ENCODE peak calls at places on chromosomes 7 and 10, in five cellular contexts. One of them, this sample, is unnamed.

GRCh38 chr10:3255086-3255485 is 82.5 kb upstream of the PITRM1 start:
- DNase-seq in transverse colon: no peak
- DNase-seq in psoas muscle: no peak
- DNase-seq in IMR-90: no peak
- DNase-seq in fibroblast of lung: no peak
- DNase-seq in this sample: no peak

GRCh38 chr7:158563051-158563450 is 24.6 kb downstream of the PTPRN2 start:
- DNase-seq in psoas muscle: no peak
- DNase-seq in fibroblast of lung: no peak
- DNase-seq in transverse colon: no peak
- DNase-seq in IMR-90: no peak
- DNase-seq in this sample: no peak

GRCh38 chr7:43314379-43315158 is 202.1 kb downstream of the HECW1 start:
- DNase-seq in fibroblast of lung: no peak
- DNase-seq in IMR-90: no peak
- DNase-seq in transverse colon: no peak
- DNase-seq in psoas muscle: no peak
- DNase-seq in this sample: no peak

GRCh38 chr10:63700209-63700934 is 179.2 kb downstream of the REEP3 start:
- DNase-seq in psoas muscle: peak; percentile 64
- DNase-seq in fibroblast of lung: peak; percentile 98
- DNase-seq in transverse colon: no peak
- DNase-seq in IMR-90: peak; percentile 99
- DNase-seq in this sample: peak; percentile 93

GRCh38 chr10:59265140-59265539 is 88.7 kb downstream of the PHYHIPL start:
- DNase-seq in fibroblast of lung: no peak
- DNase-seq in psoas muscle: no peak
- DNase-seq in transverse colon: no peak
- DNase-seq in IMR-90: no peak
- DNase-seq in this sample: peak; percentile 27

GRCh38 chr7:84337386-84337785 is 142.8 kb upstream of the SEMA3A start:
- DNase-seq in fibroblast of lung: peak; percentile 65
- DNase-seq in IMR-90: peak; percentile 77
- DNase-seq in transverse colon: no peak
- DNase-seq in psoas muscle: no peak
- DNase-seq in this sample: peak; percentile 83

GRCh38 chr7:151213826-151214225 is 3.5 kb upstream of the H2BK1 start:
- DNase-seq in IMR-90: no peak
- DNase-seq in psoas muscle: no peak
- DNase-seq in transverse colon: no peak
- DNase-seq in fibroblast of lung: no peak
- DNase-seq in this sample: no peak

GRCh38 chr7:80641548-80641947 is 3.1 kb downstream of the CD36 start:
- DNase-seq in transverse colon: no peak
- DNase-seq in psoas muscle: no peak
- DNase-seq in IMR-90: peak; percentile 28
- DNase-seq in fibroblast of lung: peak; percentile 63
- DNase-seq in this sample: no peak

GRCh38 chr7:44348300-44348699 is 22.9 kb upstream of the CAMK2B start:
- DNase-seq in psoas muscle: no peak
- DNase-seq in transverse colon: no peak
- DNase-seq in IMR-90: peak; percentile 39
- DNase-seq in fibroblast of lung: peak; percentile 32
- DNase-seq in this sample: peak; percentile 51

GRCh38 chr7:82840061-82840460 is 322.6 kb downstream of the PCLO start:
- DNase-seq in fibroblast of lung: no peak
- DNase-seq in transverse colon: no peak
- DNase-seq in IMR-90: no peak
- DNase-seq in psoas muscle: no peak
- DNase-seq in this sample: no peak

GRCh38 chr7:157944734-157945291 is 608.0 kb downstream of the DNAJB6 start:
- DNase-seq in psoas muscle: no peak
- DNase-seq in fibroblast of lung: no peak
- DNase-seq in transverse colon: no peak
- DNase-seq in IMR-90: no peak
- DNase-seq in this sample: no peak

GRCh38 chr10:116627386-116627933 is 6.7 kb downstream of the PNLIPRP2 start:
- DNase-seq in transverse colon: peak; percentile 68
- DNase-seq in psoas muscle: no peak
- DNase-seq in fibroblast of lung: no peak
- DNase-seq in IMR-90: no peak
- DNase-seq in this sample: peak; percentile 75

GRCh38 chr10:92356041-92356440 is 65.1 kb downstream of the MARCHF5 start:
- DNase-seq in IMR-90: no peak
- DNase-seq in psoas muscle: no peak
- DNase-seq in transverse colon: no peak
- DNase-seq in fibroblast of lung: no peak
- DNase-seq in this sample: no peak

GRCh38 chr7:154699421-154699820 is 303.5 kb downstream of the PAXIP1 start:
- DNase-seq in fibroblast of lung: no peak
- DNase-seq in IMR-90: no peak
- DNase-seq in psoas muscle: no peak
- DNase-seq in transverse colon: no peak
- DNase-seq in this sample: no peak

GRCh38 chr7:157700237-157701005 is 363.6 kb downstream of the DNAJB6 start:
- DNase-seq in fibroblast of lung: no peak
- DNase-seq in transverse colon: no peak
- DNase-seq in IMR-90: no peak
- DNase-seq in psoas muscle: no peak
- DNase-seq in this sample: no peak

GRCh38 chr7:116809636-116810266 is 52.6 kb upstream of the CAPZA2 start:
- DNase-seq in transverse colon: no peak
- DNase-seq in IMR-90: peak; percentile 77
- DNase-seq in fibroblast of lung: peak; percentile 84
- DNase-seq in psoas muscle: no peak
- DNase-seq in this sample: peak; percentile 83

GRCh38 chr7:8365499-8366110 is 67.8 kb upstream of the NXPH1 start:
- DNase-seq in IMR-90: no peak
- DNase-seq in psoas muscle: no peak
- DNase-seq in transverse colon: no peak
- DNase-seq in fibroblast of lung: no peak
- DNase-seq in this sample: no peak

GRCh38 chr7:123823898-123824753 is 20.8 kb upstream of the HYAL4 start:
- DNase-seq in IMR-90: no peak
- DNase-seq in transverse colon: no peak
- DNase-seq in fibroblast of lung: no peak
- DNase-seq in psoas muscle: no peak
- DNase-seq in this sample: no peak

GRCh38 chr7:68063171-68063570 is 1066.5 kb downstream of the TYW1 start:
- DNase-seq in fibroblast of lung: no peak
- DNase-seq in psoas muscle: no peak
- DNase-seq in IMR-90: no peak
- DNase-seq in transverse colon: no peak
- DNase-seq in this sample: peak; percentile 16

GRCh38 chr10:24920907-24921881 is 31.2 kb downstream of the PRTFDC1 start:
- DNase-seq in psoas muscle: peak; percentile 50
- DNase-seq in IMR-90: peak; percentile 99
- DNase-seq in transverse colon: peak; percentile 45
- DNase-seq in fibroblast of lung: peak; percentile 98
- DNase-seq in this sample: peak; percentile 95

GRCh38 chr7:75055830-75056431 is 17.7 kb downstream of the RCC1L start:
- DNase-seq in transverse colon: no peak
- DNase-seq in fibroblast of lung: peak; percentile 43
- DNase-seq in psoas muscle: no peak
- DNase-seq in IMR-90: peak; percentile 40
- DNase-seq in this sample: peak; percentile 84

GRCh38 chr7:82335927-82336326 is 107.7 kb downstream of the CACNA2D1 start:
- DNase-seq in fibroblast of lung: peak; percentile 7
- DNase-seq in IMR-90: peak; percentile 66
- DNase-seq in transverse colon: no peak
- DNase-seq in psoas muscle: no peak
- DNase-seq in this sample: peak; percentile 18

GRCh38 chr7:17370901-17371550 is 72.6 kb downstream of the AHR start:
- DNase-seq in fibroblast of lung: peak; percentile 36
- DNase-seq in transverse colon: no peak
- DNase-seq in IMR-90: peak; percentile 18
- DNase-seq in psoas muscle: no peak
- DNase-seq in this sample: no peak

GRCh38 chr10:17229967-17230682 is 2.1 kb downstream of the VIM start:
- DNase-seq in IMR-90: peak; percentile 55
- DNase-seq in fibroblast of lung: peak; percentile 84
- DNase-seq in transverse colon: peak; percentile 93
- DNase-seq in psoas muscle: peak; percentile 85
- DNase-seq in this sample: peak; percentile 84

GRCh38 chr10:42637648-42638052 is 720 bp downstream of the ZNF33B start:
- DNase-seq in psoas muscle: no peak
- DNase-seq in transverse colon: no peak
- DNase-seq in fibroblast of lung: no peak
- DNase-seq in IMR-90: no peak
- DNase-seq in this sample: no peak

GRCh38 chr7:2431260-2431867 is 28.0 kb downstream of the CHST12 start:
- DNase-seq in IMR-90: no peak
- DNase-seq in transverse colon: no peak
- DNase-seq in fibroblast of lung: no peak
- DNase-seq in psoas muscle: no peak
- DNase-seq in this sample: no peak

GRCh38 chr10:86644412-86645110 is 9.8 kb upstream of the OPN4 start:
- DNase-seq in IMR-90: peak; percentile 27
- DNase-seq in transverse colon: no peak
- DNase-seq in fibroblast of lung: peak; percentile 31
- DNase-seq in psoas muscle: no peak
- DNase-seq in this sample: no peak

GRCh38 chr10:114401195-114401741 is 3.0 kb downstream of the AFAP1L2 start:
- DNase-seq in fibroblast of lung: peak; percentile 94
- DNase-seq in psoas muscle: peak; percentile 76
- DNase-seq in transverse colon: peak; percentile 61
- DNase-seq in IMR-90: peak; percentile 49
- DNase-seq in this sample: no peak
- H3K27ac ChIP-seq in fibroblast of lung: peak overlapping the region; percentile 56
- H3K27ac ChIP-seq in psoas muscle: peak overlapping the region; percentile 16
- H3K27ac ChIP-seq in transverse colon: peak overlapping the region; percentile 66
- H3K27ac ChIP-seq in IMR-90: no peak overlapping the region
- H3K27ac ChIP-seq in this sample: no peak overlapping the region

DNA sequence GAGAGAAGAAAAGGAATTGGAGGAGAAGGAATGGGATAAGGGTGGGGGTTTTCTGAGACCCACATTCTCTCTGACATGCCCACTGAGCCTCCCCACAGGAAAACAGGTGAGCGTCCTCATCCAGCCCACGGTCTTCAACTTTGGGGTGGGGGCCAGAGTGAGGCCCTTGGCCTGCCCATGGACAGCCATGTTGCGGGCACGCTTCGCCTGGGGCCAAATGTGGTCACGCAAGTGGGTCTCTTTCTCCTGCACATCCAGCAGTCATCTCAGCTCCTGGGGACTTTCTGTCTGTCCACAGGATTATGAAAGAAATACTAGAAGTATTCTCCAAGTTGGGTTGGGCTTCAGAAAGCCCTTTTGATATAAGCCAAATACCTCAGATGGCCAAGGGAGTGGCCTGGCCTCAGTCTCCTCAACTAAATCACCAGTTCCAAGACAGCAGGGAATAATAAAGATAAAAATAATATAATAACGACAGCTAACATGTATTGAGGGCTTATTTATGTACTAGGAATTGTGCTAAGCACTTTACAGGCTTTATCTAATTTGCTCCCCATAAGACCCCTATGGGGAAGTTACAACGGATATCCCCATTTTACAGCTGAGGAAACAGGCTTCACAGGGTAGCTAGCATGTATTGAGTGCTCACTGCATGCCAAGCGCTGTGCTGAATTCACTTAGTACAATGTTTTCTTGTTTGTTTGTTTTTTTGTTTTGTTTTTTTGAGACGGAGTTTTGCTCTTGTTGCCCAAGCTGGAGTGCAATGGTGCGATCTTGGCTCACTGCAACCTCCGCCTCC is 57.2 kb upstream of the LBX1 start:
- DNase-seq in psoas muscle: no peak
- DNase-seq in fibroblast of lung: no peak
- DNase-seq in transverse colon: no peak
- DNase-seq in IMR-90: no peak
- DNase-seq in this sample: no peak
- H3K4me1 ChIP-seq in psoas muscle: peaks cover 5% of the 10 kb centered on the region
- H3K4me1 ChIP-seq in fibroblast of lung: no peaks in the 10 kb centered on the region
- H3K4me1 ChIP-seq in transverse colon: peaks cover 10% of the 10 kb centered on the region
- H3K4me1 ChIP-seq in IMR-90: no peaks in the 10 kb centered on the region
- H3K4me1 ChIP-seq in this sample: peaks cover 12% of the 10 kb centered on the region

DNA sequence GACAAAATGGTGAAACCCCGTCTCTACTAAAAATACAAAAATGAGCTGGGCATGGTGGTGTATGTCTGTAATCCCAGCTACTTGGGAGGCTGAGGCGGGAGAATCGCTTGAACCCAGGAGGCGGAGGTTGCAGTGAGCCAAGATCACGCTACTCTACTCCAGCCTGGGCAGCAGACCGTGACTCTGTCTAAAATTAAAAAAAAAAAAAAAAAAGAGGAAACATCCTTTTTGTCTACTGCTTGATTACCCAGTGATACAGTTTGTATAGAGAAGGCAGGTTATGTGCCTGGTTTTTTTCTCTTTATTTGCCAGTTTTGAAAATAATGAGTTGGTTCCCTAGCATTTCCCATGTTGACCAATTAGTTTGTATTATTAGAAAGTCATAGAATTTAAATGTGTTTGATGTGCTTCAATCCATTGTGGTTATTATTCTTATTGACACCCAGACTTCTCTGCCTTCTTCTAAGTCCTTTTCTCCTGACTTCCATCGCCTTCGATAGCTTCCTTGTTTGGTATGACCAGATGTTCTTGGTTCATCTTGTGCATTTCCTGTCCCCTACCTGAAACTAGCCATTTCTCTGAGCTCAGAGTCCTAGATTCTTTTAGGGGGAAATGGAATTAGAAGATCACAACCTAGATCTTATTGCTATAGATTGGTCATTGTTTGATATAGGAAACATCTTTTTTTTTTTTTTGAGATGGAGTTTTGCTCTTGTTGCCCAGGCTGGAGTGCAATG is 43.2 kb downstream of the VKORC1L1 start:
- DNase-seq in transverse colon: no peak
- DNase-seq in fibroblast of lung: no peak
- DNase-seq in IMR-90: no peak
- DNase-seq in psoas muscle: no peak
- DNase-seq in this sample: no peak
- H3K27ac ChIP-seq in transverse colon: no peak overlapping the region
- H3K27ac ChIP-seq in fibroblast of lung: no peak overlapping the region
- H3K27ac ChIP-seq in IMR-90: no peak overlapping the region
- H3K27ac ChIP-seq in psoas muscle: no peak overlapping the region
- H3K27ac ChIP-seq in this sample: no peak overlapping the region

DNA sequence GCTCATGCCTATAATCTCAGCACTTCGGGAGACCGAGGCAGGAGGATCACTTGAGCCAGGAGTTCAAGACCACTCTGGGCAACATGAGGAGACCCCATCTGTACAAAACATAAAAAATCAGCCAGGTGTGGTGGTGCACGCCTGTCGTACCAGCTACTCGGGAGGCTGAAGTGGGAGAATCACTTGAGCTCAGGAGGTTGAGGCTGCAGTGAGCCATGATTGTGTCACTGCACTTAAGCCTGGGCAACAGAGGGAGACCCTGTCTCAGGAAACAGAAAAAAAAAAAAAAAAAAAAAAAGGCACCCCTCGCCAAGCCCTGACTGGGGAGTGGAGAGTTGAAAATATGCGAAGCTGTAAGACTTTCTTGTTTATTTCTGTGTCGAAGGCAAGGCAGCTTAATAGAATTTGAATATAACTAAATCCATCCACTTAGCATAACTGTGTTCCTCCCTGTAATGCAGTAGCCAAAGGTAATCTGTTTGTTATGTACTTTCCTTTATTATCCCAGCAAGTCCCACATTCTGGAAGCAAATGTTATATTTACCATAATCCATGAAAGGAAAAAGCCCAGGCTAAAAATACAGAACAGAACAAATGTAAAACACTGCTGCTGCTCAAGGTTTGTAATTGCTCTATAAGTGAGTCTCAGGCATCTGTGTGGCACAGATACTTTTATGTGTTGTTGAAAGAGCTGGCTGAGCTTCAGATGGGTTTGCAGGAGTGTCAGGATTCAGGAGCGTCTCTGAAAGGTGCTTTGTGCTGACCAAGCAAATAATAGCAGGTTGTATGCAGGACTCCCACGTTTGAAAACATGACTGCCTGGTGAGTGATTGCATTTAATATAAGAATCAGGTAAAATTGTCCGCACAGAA is 127.2 kb downstream of the CELF2 start:
- DNase-seq in IMR-90: no peak
- DNase-seq in fibroblast of lung: no peak
- DNase-seq in transverse colon: no peak
- DNase-seq in psoas muscle: no peak
- DNase-seq in this sample: peak; percentile 28
- H3K4me1 ChIP-seq in IMR-90: no peaks in the 10 kb centered on the region
- H3K4me1 ChIP-seq in fibroblast of lung: no peaks in the 10 kb centered on the region
- H3K4me1 ChIP-seq in transverse colon: peaks cover 55% of the 10 kb centered on the region
- H3K4me1 ChIP-seq in psoas muscle: peaks cover 50% of the 10 kb centered on the region
- H3K4me1 ChIP-seq in this sample: peaks cover 53% of the 10 kb centered on the region